ENCODE peak calls at places on chromosomes 11 and 22, in seven cellular contexts. W is ovary, T is Caco-2, R is heart left ventricle, L is stomach, N is gastrocnemius medialis, D is lung. J is an unnamed sample.

GRCh38 chr11:76459299-76459698 is 14.5 kb downstream of the EMSY start:
- DNase-seq in W (no peak), D (no peak), T (no peak), R (no peak), L (no peak), N (no peak), J (no peak)

GRCh38 chr11:94675788-94676187 is 92.4 kb upstream of the AMOTL1 start:
- DNase-seq in L (no peak), R (no peak), W (no peak), D (no peak), T (no peak), N (no peak), J (no peak)

GRCh38 chr11:1942541-1943260 is 4.4 kb upstream of the MRPL23 start:
- DNase-seq in R (no peak), W (peak; percentile 11), D (peak; percentile 22), L (no peak), T (peak; percentile 0), N (peak; percentile 10), J (no peak)

GRCh38 chr11:109864834-109865557 is 228.2 kb upstream of the ZC3H12C start:
- DNase-seq in D (no peak), W (no peak), L (no peak), T (no peak), N (no peak), R (no peak), J (no peak)

GRCh38 chr22:49995059-49995412 is 17.5 kb downstream of the IL17REL start:
- DNase-seq in D (no peak), N (peak; percentile 8), W (no peak), T (no peak), L (no peak), R (no peak), J (no peak)

GRCh38 chr22:46022881-46023512 is 46.0 kb upstream of the WNT7B start:
- DNase-seq in D (no peak), L (no peak), T (no peak), W (peak; percentile 12), R (no peak), N (no peak), J (no peak)

GRCh38 chr22:39253427-39254070 is 8.8 kb upstream of the PDGFB start:
- DNase-seq in L (peak; percentile 89), D (no peak), W (peak; percentile 76), N (peak; percentile 94), T (no peak), R (peak; percentile 82), J (peak; percentile 87)

GRCh38 chr11:31620434-31620833 is 110.9 kb downstream of the ELP4 start:
- DNase-seq in W (no peak), R (no peak), L (no peak), T (no peak), D (no peak), N (no peak), J (no peak)

GRCh38 chr11:76314741-76315090 is 66.2 kb downstream of the THAP12 start:
- DNase-seq in T (no peak), R (no peak), W (no peak), N (no peak), L (no peak), D (no peak), J (no peak)

GRCh38 chr11:28384418-28384817 is 276.2 kb downstream of the METTL15 start:
- DNase-seq in N (no peak), T (no peak), L (no peak), R (no peak), D (no peak), W (no peak), J (no peak)

GRCh38 chr11:3155691-3156258 is 9.3 kb downstream of the OSBPL5 start:
- DNase-seq in W (no peak), N (no peak), T (no peak), L (no peak), R (no peak), D (no peak), J (peak; percentile 16)

GRCh38 chr11:46075928-46076327 is 45.3 kb downstream of the PHF21A start:
- DNase-seq in W (no peak), T (peak; percentile 5), N (no peak), D (no peak), L (no peak), R (no peak), J (no peak)
- TF ChIP-seq CTCF in W (no peak), T (peak; percentile 26), N (no peak), D (no peak), L (no peak), R (no peak), J (no peak)

DNA sequence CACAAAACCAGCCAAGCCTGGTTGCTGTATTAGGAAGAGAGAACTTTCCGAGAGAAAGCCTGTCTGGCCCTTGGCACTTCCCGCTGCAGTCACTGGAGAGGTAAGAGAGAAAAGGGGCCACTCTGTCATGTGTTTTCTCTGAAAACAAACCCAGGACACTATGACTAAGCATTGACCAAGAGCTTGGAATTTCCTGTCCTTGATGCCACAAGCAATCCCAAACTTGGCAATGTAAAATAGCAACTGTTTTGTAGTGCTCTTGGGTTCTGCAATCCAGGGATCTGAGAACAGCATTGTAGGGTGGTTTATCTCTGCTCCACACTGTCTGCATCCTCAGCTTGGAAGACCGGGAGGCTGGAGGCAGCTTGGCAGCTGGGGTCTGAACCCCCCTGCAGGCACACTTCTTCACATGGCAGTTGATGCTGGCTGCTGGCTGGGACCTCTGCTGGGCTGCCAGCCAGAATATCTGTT is 537.1 kb upstream of the B3GAT1 start:
- DNase-seq in N (peak; percentile 43), L (no peak), T (no peak), R (no peak), D (no peak), W (no peak), J (peak; percentile 60)
- H3K4me3 ChIP-seq in N (no peak overlapping the region), L (no peak overlapping the region), T (no peak overlapping the region), R (no peak overlapping the region), D (no peak overlapping the region), W (no peak overlapping the region), J (no peak overlapping the region)

GRCh38 chr11:61092280-61092766 is 10.0 kb upstream of the CD5 start:
- DNase-seq in W (no peak), N (no peak), L (no peak), D (no peak), T (no peak), R (no peak), J (no peak)

GRCh38 chr11:61091373-61092279 is 10.7 kb upstream of the CD5 start:
- DNase-seq in T (no peak), D (no peak), L (no peak), N (no peak), W (no peak), R (no peak), J (no peak)

GRCh38 chr11:61098778-61099177 is 3.5 kb upstream of the CD5 start:
- DNase-seq in W (no peak), D (no peak), T (no peak), N (no peak), L (no peak), R (no peak), J (no peak)

GRCh38 chr11:61092908-61093763 is 9.2 kb upstream of the CD5 start:
- DNase-seq in L (no peak), T (no peak), W (no peak), D (no peak), R (no peak), N (no peak), J (no peak)

DNA sequence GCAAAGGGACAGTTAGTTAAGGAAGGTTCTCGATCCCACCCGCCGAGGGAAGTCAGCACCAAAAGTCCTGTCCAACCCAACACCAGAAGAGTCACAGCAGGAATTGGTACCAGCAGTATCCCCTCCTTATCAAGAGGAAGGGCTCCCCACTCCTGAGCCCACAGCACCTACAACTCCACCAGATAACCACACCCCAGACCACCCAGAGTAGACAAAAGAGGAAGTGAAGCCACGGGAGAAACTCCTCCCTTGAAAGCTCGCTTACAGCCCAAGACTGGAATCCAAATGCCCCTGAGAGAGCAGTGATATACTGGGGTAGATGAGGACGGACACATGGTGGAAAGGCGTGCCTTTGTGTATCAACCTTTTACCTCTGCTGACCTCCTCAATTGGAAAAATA is 7.3 kb upstream of the CD5 start:
- DNase-seq in N (no peak), T (no peak), L (no peak), R (no peak), D (no peak), W (no peak), J (no peak)
- H3K4me1 ChIP-seq in N (no peaks in the 10 kb centered on the region), T (no peaks in the 10 kb centered on the region), L (no peaks in the 10 kb centered on the region), R (no peaks in the 10 kb centered on the region), D (no peaks in the 10 kb centered on the region), W (no peaks in the 10 kb centered on the region), J (no peaks in the 10 kb centered on the region)

DNA sequence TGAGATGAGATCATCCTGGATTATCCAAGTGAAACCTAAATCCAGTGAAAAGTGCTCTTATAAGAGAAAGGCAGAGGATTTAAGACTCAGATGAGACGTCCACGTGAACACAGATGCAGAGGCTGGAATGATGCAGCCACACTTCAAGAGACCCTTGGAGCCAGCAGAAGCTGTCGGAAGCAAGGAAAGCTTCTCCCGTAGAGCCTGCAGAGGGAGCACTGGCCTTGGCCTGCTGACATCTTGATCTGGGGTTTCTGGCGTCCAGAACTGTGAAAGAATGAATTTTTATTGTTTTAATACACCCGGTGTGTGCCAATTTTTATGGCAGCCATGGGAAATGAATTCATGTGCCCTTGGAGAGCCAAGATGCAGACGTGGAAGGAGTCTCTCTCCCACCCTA is 407.0 kb upstream of the B3GAT1 start:
- DNase-seq in W (no peak), R (no peak), L (no peak), D (peak; percentile 2), T (peak; percentile 54), N (no peak), J (no peak)
- TF ChIP-seq CTCF in W (no peak), R (no peak), L (no peak), D (no peak), T (peak; percentile 62), N (no peak), J (no peak)

GRCh38 chr11:47409440-47410403 is 1.3 kb downstream of the SLC39A13 start:
- DNase-seq in L (no peak), D (no peak), N (peak; percentile 14), R (peak; percentile 27), W (no peak), T (no peak), J (no peak)
- H3K4me3 ChIP-seq in L (peak overlapping the region; percentile 79), D (peak overlapping the region; percentile 75), N (peak overlapping the region; percentile 97), R (peak overlapping the region; percentile 85), W (peak overlapping the region; percentile 79), T (peak overlapping the region; percentile 70), J (peak overlapping the region; percentile 86)